ENCODE peak calls at places on chromosomes 6 and 20, in nine cellular contexts. V is endodermal cell, S is T-cell, N is T-helper 17 cell, Z is choroid plexus epithelial cell, X is SHP77, K is NCI-H1092 treated with DMSO at 0.1 percent for 48 hours, F is EL, M is nucleus accumbens. R is an unnamed sample.

GRCh38 chr6:130620338-130620781 is 206.8 kb upstream of the SMLR1 start:
- DNase-seq in K (no peak), N (no peak), M (no peak), F (peak; percentile 70), Z (peak; percentile 44), V (no peak), X (no peak), S (no peak), R (no peak)

GRCh38 chr20:19495905-19496703 is 262.0 kb upstream of the RIN2 start:
- DNase-seq in V (no peak), S (no peak), X (no peak), F (peak; percentile 69), K (no peak), M (no peak), Z (peak; percentile 2), N (no peak), R (no peak)

GRCh38 chr6:166351715-166352285 is 9.5 kb upstream of the SFT2D1 start:
- DNase-seq in V (no peak), F (no peak), Z (peak; percentile 55), M (no peak), N (no peak), X (no peak), S (no peak), K (peak; percentile 56), R (no peak)

GRCh38 chr6:21914121-21914973 is 320.8 kb downstream of the SOX4 start:
- DNase-seq in N (no peak), K (no peak), F (peak; percentile 15), Z (peak; percentile 20), S (peak; percentile 31), X (no peak), M (no peak), V (no peak), R (no peak)

GRCh38 chr6:27810768-27811298 is 101.4 kb downstream of the OR2B2 start:
- DNase-seq in N (no peak), F (no peak), V (no peak), M (no peak), K (no peak), X (no peak), Z (no peak), S (no peak), R (no peak)

GRCh38 chr20:32359633-32360332 is 1.7 kb downstream of the ASXL1 start:
- DNase-seq in V (no peak), M (no peak), F (no peak), Z (peak; percentile 56), N (no peak), X (no peak), S (peak; percentile 10), K (no peak), R (peak; percentile 89)

GRCh38 chr20:59153355-59153681 is 10.3 kb upstream of the ZNF831 start:
- DNase-seq in M (peak; percentile 72), S (no peak), X (no peak), Z (no peak), K (no peak), F (no peak), V (peak; percentile 12), N (no peak), R (no peak)

GRCh38 chr20:33830371-33830770 is 19.2 kb downstream of the CHMP4B start:
- DNase-seq in S (no peak), Z (peak; percentile 58), N (no peak), F (no peak), M (no peak), X (no peak), V (no peak), K (no peak), R (no peak)

GRCh38 chr6:170369439-170369838 is 62.9 kb downstream of the FAM120B start:
- DNase-seq in Z (no peak), X (no peak), N (no peak), V (no peak), S (no peak), K (no peak), M (no peak), F (no peak), R (no peak)

GRCh38 chr6:34201455-34202098 is 35.1 kb upstream of the HMGA1 start:
- DNase-seq in S (no peak), Z (no peak), V (no peak), F (no peak), X (peak; percentile 44), K (no peak), N (no peak), M (no peak), R (no peak)

GRCh38 chr6:5303711-5304110 is 42.4 kb downstream of the FARS2 start:
- DNase-seq in S (no peak), F (no peak), V (no peak), N (no peak), M (no peak), Z (no peak), K (no peak), X (no peak), R (no peak)

GRCh38 chr6:109421184-109421583 is 19.2 kb downstream of the PPIL6 start:
- DNase-seq in K (no peak), Z (no peak), N (no peak), M (no peak), F (no peak), S (no peak), V (no peak), X (no peak), R (no peak)

GRCh38 chr6:82331031-82331773 is 32.4 kb upstream of the TPBG start:
- DNase-seq in X (no peak), K (no peak), N (no peak), M (no peak), Z (peak; percentile 62), S (no peak), V (peak; percentile 63), F (peak; percentile 85), R (peak; percentile 13)

GRCh38 chr6:142635130-142635529 is 309.8 kb downstream of the HIVEP2 start:
- DNase-seq in K (no peak), X (no peak), M (no peak), F (peak; percentile 64), V (no peak), N (no peak), Z (peak; percentile 12), S (no peak), R (no peak)

GRCh38 chr20:13671500-13672288 is 33.0 kb upstream of the TASP1 start:
- DNase-seq in M (no peak), K (no peak), V (no peak), X (no peak), Z (peak; percentile 47), F (peak; percentile 16), N (no peak), S (no peak), R (peak; percentile 90)

GRCh38 chr6:34536251-34536958 is 19.7 kb downstream of the SPDEF start:
- DNase-seq in Z (no peak), K (peak; percentile 76), V (no peak), X (no peak), F (no peak), S (no peak), M (peak; percentile 15), N (no peak), R (no peak)

GRCh38 chr6:133245033-133245903 is 4.1 kb downstream of the EYA4 start:
- DNase-seq in N (no peak), M (no peak), K (peak; percentile 74), V (no peak), X (no peak), S (no peak), Z (no peak), F (no peak), R (no peak)

GRCh38 chr6:139583420-139583819 is 209.0 kb upstream of the CITED2 start:
- DNase-seq in S (no peak), K (no peak), M (no peak), F (peak; percentile 69), N (no peak), Z (peak; percentile 55), V (no peak), X (no peak), R (no peak)

GRCh38 chr6:27867051-27867940 is 44.9 kb downstream of the OR2B2 start:
- DNase-seq in Z (peak; percentile 87), M (no peak), S (peak; percentile 58), F (peak; percentile 92), V (peak; percentile 96), K (peak; percentile 66), N (peak; percentile 62), X (peak; percentile 92), R (peak; percentile 92)

GRCh38 chr6:133265066-133265465 is 23.9 kb downstream of the EYA4 start:
- DNase-seq in F (no peak), Z (no peak), M (no peak), X (no peak), V (no peak), S (no peak), K (no peak), N (no peak), R (no peak)

GRCh38 chr6:11585426-11586016 is 48.0 kb downstream of the TMEM170B start:
- DNase-seq in N (no peak), K (peak; percentile 13), X (peak; percentile 26), V (no peak), F (peak; percentile 73), M (no peak), Z (peak; percentile 82), S (no peak), R (peak; percentile 81)

GRCh38 chr6:136114661-136115060 is 135.4 kb downstream of the MTFR2 start:
- DNase-seq in M (no peak), S (no peak), N (no peak), Z (no peak), K (peak; percentile 49), X (no peak), F (no peak), V (no peak), R (no peak)

GRCh38 chr6:27775796-27776184 is 136.4 kb downstream of the OR2B2 start:
- DNase-seq in K (no peak), Z (no peak), S (no peak), V (peak; percentile 18), M (no peak), F (peak; percentile 21), N (no peak), X (no peak), R (no peak)

GRCh38 chr6:6764764-6765434 is 176.4 kb downstream of the LY86 start:
- DNase-seq in S (no peak), M (no peak), V (no peak), K (no peak), N (no peak), Z (no peak), F (no peak), X (no peak), R (no peak)

GRCh38 chr20:36542019-36542488 is 735 bp downstream of the MYL9 start:
- DNase-seq in N (no peak), S (no peak), X (no peak), V (peak; percentile 91), M (no peak), F (peak; percentile 80), Z (peak; percentile 70), K (no peak), R (peak; percentile 96)

GRCh38 chr6:22043284-22043962 is 253.4 kb downstream of the PRL start:
- DNase-seq in F (no peak), V (no peak), M (no peak), Z (no peak), K (no peak), S (no peak), X (no peak), N (no peak), R (no peak)

GRCh38 chr20:32294071-32294470 is 16.6 kb downstream of the KIF3B start:
- DNase-seq in N (no peak), F (no peak), K (no peak), M (no peak), V (no peak), S (no peak), Z (no peak), X (no peak), R (no peak)

GRCh38 chr20:4449977-4450715 is 271.6 kb upstream of the PRND start:
- DNase-seq in K (no peak), X (no peak), M (no peak), S (no peak), V (no peak), Z (peak; percentile 93), N (no peak), F (peak; percentile 31), R (no peak)

R was measured in osteoblast.